ENCODE peak calls at places on chromosomes 1 and 21, in ten cellular contexts. R, D, X, I, F, Y, M, H, T and W are unnamed samples.

GRCh38 chr1:231058416-231059109 is 18.5 kb upstream of the FAM89A start:
- DNase-seq in R (no peak), D (no peak), X (peak), I (no peak), F (no peak), Y (no peak), M (no peak), H (no peak), T (no peak), W (no peak)

GRCh38 chr1:233331676-233332519 is 4.4 kb downstream of the MAP3K21 start:
- DNase-seq in R (no peak), D (no peak), X (no peak), I (peak), F (no peak), Y (no peak), M (no peak), H (no peak), T (peak), W (no peak)

GRCh38 chr1:229557913-229558414 is 543 bp downstream of the ABCB10 start:
- DNase-seq in R (peak), D (no peak), X (peak), I (peak), F (peak), Y (no peak), M (peak), H (peak), T (no peak), W (no peak)

GRCh38 chr1:93047585-93047984 is 31.5 kb upstream of the MTF2 start:
- DNase-seq in R (no peak), D (no peak), X (no peak), I (no peak), F (no peak), Y (no peak), M (no peak), H (no peak), T (no peak), W (no peak)

GRCh38 chr1:223759273-223759672 is 46.9 kb downstream of the CAPN2 start:
- DNase-seq in R (no peak), D (no peak), X (no peak), I (no peak), F (no peak), Y (no peak), M (no peak), H (no peak), T (no peak), W (no peak)

GRCh38 chr1:53328009-53328489 is at the start of gene LRP8:
- DNase-seq in R (peak), D (peak), X (peak), I (peak), F (peak), Y (no peak), M (peak), H (peak), T (no peak), W (no peak)

GRCh38 chr1:20634594-20635084 is 1.4 kb downstream of the PINK1 start:
- DNase-seq in R (peak), D (no peak), X (peak), I (peak), F (no peak), Y (no peak), M (no peak), H (peak), T (peak), W (no peak)

GRCh38 chr1:117562581-117563491 is 43.0 kb upstream of the TENT5C start:
- DNase-seq in R (no peak), D (no peak), X (no peak), I (no peak), F (peak), Y (peak), M (no peak), H (no peak), T (no peak), W (no peak)

GRCh38 chr1:116496380-116496779 is 74.4 kb downstream of the CD58 start:
- DNase-seq in R (peak), D (no peak), X (no peak), I (peak), F (no peak), Y (no peak), M (no peak), H (no peak), T (no peak), W (no peak)

GRCh38 chr1:35717911-35718476 is 690 bp downstream of the C1orf216 start:
- DNase-seq in R (peak), D (no peak), X (peak), I (peak), F (no peak), Y (no peak), M (no peak), H (peak), T (peak), W (no peak)

GRCh38 chr1:166089804-166090203 is 77.0 kb downstream of the FAM78B start:
- DNase-seq in R (no peak), D (no peak), X (no peak), I (peak), F (no peak), Y (peak), M (peak), H (no peak), T (no peak), W (no peak)

GRCh38 chr1:19210772-19211549 is 895 bp upstream of the UBR4 start:
- DNase-seq in R (no peak), D (no peak), X (no peak), I (peak), F (no peak), Y (no peak), M (peak), H (no peak), T (peak), W (peak)

GRCh38 chr1:20126041-20126805 is 6.9 kb upstream of the PLA2G2D start:
- DNase-seq in R (no peak), D (no peak), X (no peak), I (no peak), F (no peak), Y (no peak), M (peak), H (no peak), T (no peak), W (no peak)

GRCh38 chr1:59332983-59333382 is 36.1 kb downstream of the FGGY start:
- DNase-seq in R (no peak), D (no peak), X (no peak), I (peak), F (no peak), Y (peak), M (no peak), H (no peak), T (peak), W (no peak)

GRCh38 chr1:101769520-101769919 is 227.2 kb downstream of the OLFM3 start:
- DNase-seq in R (no peak), D (no peak), X (no peak), I (peak), F (no peak), Y (no peak), M (no peak), H (peak), T (peak), W (no peak)

GRCh38 chr1:163799190-163799805 is 477.5 kb downstream of the NUF2 start:
- DNase-seq in R (no peak), D (no peak), X (no peak), I (no peak), F (no peak), Y (no peak), M (no peak), H (no peak), T (no peak), W (no peak)

GRCh38 chr1:204984499-204984898 is 58.5 kb upstream of the CNTN2 start:
- DNase-seq in R (no peak), D (no peak), X (no peak), I (no peak), F (no peak), Y (no peak), M (no peak), H (no peak), T (no peak), W (no peak)

GRCh38 chr21:45877821-45878469 is 103.6 kb upstream of the COL6A1 start:
- DNase-seq in R (no peak), D (no peak), X (no peak), I (peak), F (no peak), Y (no peak), M (no peak), H (no peak), T (no peak), W (no peak)
- TF ChIP-seq CTCF in R (no peak), D (no peak), X (no peak), I (no peak), F (no peak), Y (no peak), M (no peak), H (no peak), T (no peak), W (no peak)

GRCh38 chr1:226568975-226569741 is 20.6 kb downstream of the STUM start:
- DNase-seq in R (no peak), D (no peak), X (no peak), I (peak), F (no peak), Y (no peak), M (no peak), H (no peak), T (no peak), W (no peak)

GRCh38 chr1:226569879-226570547 is 21.4 kb downstream of the STUM start:
- DNase-seq in R (no peak), D (no peak), X (peak), I (peak), F (no peak), Y (no peak), M (peak), H (peak), T (no peak), W (no peak)

GRCh38 chr1:226565476-226565875 is 16.9 kb downstream of the STUM start:
- DNase-seq in R (no peak), D (no peak), X (no peak), I (no peak), F (peak), Y (no peak), M (no peak), H (no peak), T (no peak), W (no peak)

GRCh38 chr1:226566234-226566633 is 17.7 kb downstream of the STUM start:
- DNase-seq in R (no peak), D (no peak), X (no peak), I (no peak), F (peak), Y (no peak), M (no peak), H (no peak), T (no peak), W (no peak)

DNA sequence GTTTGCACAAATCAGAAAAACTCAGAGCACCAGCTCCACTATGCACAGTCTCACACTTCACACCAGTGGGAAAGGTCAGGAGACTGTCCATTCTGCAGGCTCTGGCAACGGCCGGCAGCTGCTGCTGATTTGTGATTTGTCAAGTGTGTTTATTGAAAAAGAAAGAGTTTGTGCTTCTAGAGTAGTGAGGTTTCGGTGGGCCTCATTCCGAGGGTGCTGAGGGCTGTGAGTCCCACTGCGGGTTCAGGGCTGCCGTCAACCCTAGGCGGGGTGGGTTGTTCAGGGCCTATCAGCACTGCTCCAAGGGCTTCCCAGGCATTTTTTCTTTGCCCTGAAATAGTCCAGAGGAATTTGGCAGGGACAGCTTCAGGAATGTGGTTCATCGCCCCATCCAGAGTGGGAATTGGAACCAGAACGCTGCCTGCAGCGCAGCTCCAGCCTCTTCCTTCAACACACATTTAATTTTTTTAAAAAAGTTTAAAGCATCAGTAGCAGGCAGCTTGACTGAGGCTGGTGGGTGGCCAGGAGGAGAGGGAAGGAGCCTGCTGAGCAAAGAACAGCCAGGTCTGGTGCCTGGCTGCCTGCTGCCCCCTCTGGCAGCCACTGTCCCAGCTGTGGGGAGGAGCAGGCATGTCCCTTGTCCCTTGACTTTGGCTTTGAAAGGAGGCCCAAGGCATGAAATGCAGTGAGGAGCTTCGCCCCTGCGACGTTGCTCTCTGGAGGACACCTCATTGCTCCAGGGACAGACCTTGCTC is 19.7 kb downstream of the STUM start:
- DNase-seq in R (no peak), D (no peak), X (peak), I (peak), F (peak), Y (no peak), M (no peak), H (peak), T (no peak), W (no peak)
- TF ChIP-seq CTCF in R (peak), D (no peak), X (peak), I (peak), F (no peak), Y (peak), M (no peak), H (no peak), T (peak), W (peak)

GRCh38 chr1:159830737-159831136 is 4.1 kb downstream of the SLAMF8 start:
- DNase-seq in R (no peak), D (no peak), X (no peak), I (no peak), F (no peak), Y (no peak), M (no peak), H (no peak), T (no peak), W (no peak)

GRCh38 chr1:159829822-159830455 is 3.3 kb downstream of the SLAMF8 start:
- DNase-seq in R (no peak), D (no peak), X (no peak), I (no peak), F (no peak), Y (no peak), M (no peak), H (no peak), T (peak), W (peak)

GRCh38 chr1:159827549-159827948 is 876 bp downstream of the SLAMF8 start:
- DNase-seq in R (no peak), D (no peak), X (no peak), I (no peak), F (no peak), Y (no peak), M (no peak), H (no peak), T (no peak), W (no peak)

GRCh38 chr1:159828176-159828575 is 1.5 kb downstream of the SLAMF8 start:
- DNase-seq in R (no peak), D (no peak), X (no peak), I (no peak), F (no peak), Y (no peak), M (no peak), H (no peak), T (peak), W (no peak)

DNA sequence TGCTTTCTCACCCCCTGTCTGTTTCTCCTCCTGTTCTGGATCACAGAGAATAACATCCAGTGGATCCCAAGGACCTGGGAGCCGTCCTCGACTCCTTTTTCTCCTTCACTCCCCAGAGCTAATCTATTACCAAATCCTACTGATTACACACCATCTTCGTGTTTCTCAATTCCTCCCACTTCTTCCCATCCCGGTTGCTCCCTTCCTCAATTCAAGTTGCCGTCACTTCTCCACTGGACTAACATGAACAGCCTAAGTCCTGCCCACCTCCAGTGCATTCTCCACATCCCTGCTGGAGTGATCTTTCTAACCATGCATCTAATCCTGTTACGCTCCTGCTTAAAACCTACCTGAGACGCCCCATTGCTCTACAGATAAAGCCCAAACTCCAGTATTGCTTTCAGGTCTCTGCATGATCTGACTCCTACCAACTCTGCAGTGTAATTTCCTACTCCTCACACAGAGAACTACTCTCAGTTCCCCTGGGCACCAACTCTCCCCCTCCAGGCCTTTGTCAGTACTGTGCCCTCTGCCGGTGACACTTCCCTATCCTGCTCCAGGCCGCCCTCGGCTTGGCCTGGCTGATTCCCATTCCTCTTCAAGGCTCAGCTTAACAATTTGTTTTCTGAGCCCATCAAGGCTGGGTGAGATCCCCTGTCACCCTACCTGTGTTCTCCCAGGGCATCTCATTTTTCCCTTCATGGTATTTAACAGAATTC is 2.4 kb downstream of the SLAMF8 start:
- DNase-seq in R (peak), D (no peak), X (peak), I (peak), F (peak), Y (no peak), M (peak), H (peak), T (no peak), W (no peak)
- TF ChIP-seq CTCF in R (peak), D (peak), X (peak), I (peak), F (peak), Y (peak), M (peak), H (peak), T (peak), W (peak)

GRCh38 chr1:1819762-1820161 is 41.5 kb upstream of the NADK start:
- DNase-seq in R (no peak), D (no peak), X (no peak), I (no peak), F (no peak), Y (no peak), M (no peak), H (no peak), T (no peak), W (no peak)

GRCh38 chr1:1815606-1816281 is 37.5 kb upstream of the NADK start:
- DNase-seq in R (no peak), D (no peak), X (no peak), I (no peak), F (no peak), Y (no peak), M (no peak), H (no peak), T (no peak), W (no peak)

GRCh38 chr1:1817262-1817661 is 39.0 kb upstream of the NADK start:
- DNase-seq in R (no peak), D (no peak), X (no peak), I (no peak), F (no peak), Y (no peak), M (no peak), H (no peak), T (no peak), W (no peak)
- TF ChIP-seq CTCF in R (no peak), D (no peak), X (no peak), I (no peak), F (no peak), Y (no peak), M (no peak), H (no peak), T (no peak), W (no peak)

DNA sequence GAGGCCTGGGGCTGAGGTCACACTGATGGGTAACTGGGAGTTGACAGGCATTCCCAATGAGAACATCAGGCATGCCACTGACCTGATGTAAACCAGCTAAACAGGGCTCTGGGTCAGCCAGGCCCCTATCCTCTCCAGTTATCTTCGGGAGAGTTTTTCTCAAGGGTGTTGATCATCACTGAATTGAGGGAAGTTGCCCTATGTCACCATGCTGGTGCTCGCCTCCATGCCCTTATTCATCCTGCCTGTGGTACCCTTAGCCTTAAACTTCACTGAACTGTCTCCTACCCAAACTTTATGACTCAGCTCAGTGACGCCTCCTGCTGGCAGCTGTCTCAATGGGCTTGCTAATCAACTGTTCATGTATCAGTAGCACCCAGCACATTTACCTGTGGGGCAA is 80.7 kb upstream of the TNR start:
- DNase-seq in R (peak), D (no peak), X (no peak), I (peak), F (no peak), Y (no peak), M (no peak), H (peak), T (no peak), W (no peak)
- TF ChIP-seq CTCF in R (peak), D (no peak), X (no peak), I (peak), F (peak), Y (no peak), M (peak), H (peak), T (no peak), W (no peak)

GRCh38 chr1:119372493-119373086 is 4.0 kb downstream of the HAO2 start:
- DNase-seq in R (peak), D (no peak), X (peak), I (peak), F (no peak), Y (no peak), M (peak), H (peak), T (peak), W (no peak)
- TF ChIP-seq CTCF in R (peak), D (peak), X (no peak), I (no peak), F (no peak), Y (no peak), M (peak), H (no peak), T (peak), W (peak)

GRCh38 chr1:242651817-242652216 is 127.3 kb upstream of the PLD5 start:
- DNase-seq in R (no peak), D (no peak), X (peak), I (peak), F (no peak), Y (no peak), M (no peak), H (peak), T (no peak), W (no peak)
- TF ChIP-seq CTCF in R (peak), D (no peak), X (no peak), I (peak), F (peak), Y (no peak), M (peak), H (peak), T (no peak), W (peak)

GRCh38 chr1:186915555-186915954 is 86.8 kb downstream of the PLA2G4A start:
- DNase-seq in R (no peak), D (no peak), X (no peak), I (no peak), F (no peak), Y (no peak), M (no peak), H (no peak), T (no peak), W (no peak)
- TF ChIP-seq CTCF in R (peak), D (no peak), X (no peak), I (no peak), F (no peak), Y (no peak), M (no peak), H (no peak), T (no peak), W (no peak)

GRCh38 chr1:72623299-72623708 is 341.0 kb upstream of the NEGR1 start:
- DNase-seq in R (no peak), D (no peak), X (peak), I (peak), F (no peak), Y (no peak), M (peak), H (peak), T (peak), W (peak)
- TF ChIP-seq CTCF in R (peak), D (peak), X (peak), I (peak), F (no peak), Y (peak), M (no peak), H (peak), T (peak), W (peak)